ENCODE peak calls at places on chromosomes 7 and 10, in ten cellular contexts. X is memory B cell; Z is substantia nigra; G is effector CD4-positive, alpha-beta T cell; E is fibroblast of the aortic adventitia; J is heart right ventricle; N is HTR-8/SVneo; U is kidney tubule cell; W is islet precursor cell; V is IMR-90. C is an unnamed sample.

GRCh38 chr10:104325436-104326430 is 12.5 kb downstream of the ITPRIP start:
- DNase-seq in G (no peak), U (no peak), N (no peak), V (no peak), E (no peak), W (no peak), Z (peak), J (peak), X (no peak), C (no peak)

GRCh38 chr7:129502708-129503685 is 666 bp downstream of the SMKR1 start:
- DNase-seq in V (no peak), J (no peak), E (no peak), G (no peak), W (peak), U (no peak), X (peak), Z (no peak), N (no peak), C (no peak)

GRCh38 chr10:63155388-63156028 is 22.4 kb downstream of the NRBF2 start:
- DNase-seq in E (no peak), X (no peak), J (no peak), G (no peak), U (no peak), W (no peak), N (no peak), Z (no peak), V (peak), C (no peak)

GRCh38 chr7:106064329-106064728 is 47.8 kb downstream of the SYPL1 start:
- DNase-seq in Z (no peak), X (no peak), W (peak), N (no peak), V (no peak), J (no peak), E (no peak), U (no peak), G (no peak), C (no peak)

GRCh38 chr7:123494193-123494796 is 40.1 kb downstream of the IQUB start:
- DNase-seq in U (peak), V (peak), E (peak), N (peak), J (no peak), G (peak), W (no peak), Z (no peak), X (peak), C (peak)

GRCh38 chr10:4246881-4247358 is 461.9 kb upstream of the KLF6 start:
- DNase-seq in Z (no peak), N (no peak), V (peak), X (no peak), W (no peak), G (no peak), U (peak), J (no peak), E (peak), C (no peak)

GRCh38 chr7:44372560-44373417 is 47.4 kb upstream of the CAMK2B start:
- DNase-seq in Z (no peak), V (no peak), U (no peak), N (no peak), G (no peak), W (no peak), E (no peak), J (no peak), X (no peak), C (no peak)

GRCh38 chr7:107594961-107595737 is 15.1 kb downstream of the BCAP29 start:
- DNase-seq in V (peak), E (peak), N (peak), U (peak), W (peak), G (no peak), J (no peak), X (no peak), Z (no peak), C (no peak)

GRCh38 chr7:131071786-131072504 is 255.7 kb upstream of the MKLN1 start:
- DNase-seq in Z (peak), V (peak), J (no peak), W (no peak), N (no peak), X (no peak), G (no peak), U (peak), E (peak), C (peak)

GRCh38 chr7:33196194-33196593 is 66.8 kb downstream of the BBS9 start:
- DNase-seq in U (no peak), J (no peak), W (no peak), E (peak), N (no peak), V (peak), X (no peak), G (no peak), Z (no peak), C (peak)

GRCh38 chr10:110479710-110480109 is 18.0 kb upstream of the DUSP5 start:
- DNase-seq in Z (no peak), W (no peak), E (no peak), X (no peak), V (no peak), J (no peak), G (no peak), N (no peak), U (peak), C (no peak)

GRCh38 chr10:22252801-22253577 is 35.2 kb upstream of the EBLN1 start:
- DNase-seq in U (peak), E (no peak), X (peak), Z (peak), G (peak), V (no peak), W (peak), J (peak), N (no peak), C (peak)

GRCh38 chr7:4878336-4879335 is 4.9 kb downstream of the RADIL start:
- DNase-seq in N (no peak), X (no peak), G (no peak), V (no peak), U (peak), W (no peak), Z (no peak), J (no peak), E (no peak), C (no peak)

GRCh38 chr7:68892211-68892610 is 706.1 kb upstream of the AUTS2 start:
- DNase-seq in U (peak), W (peak), N (no peak), E (peak), V (no peak), Z (no peak), X (no peak), J (no peak), G (no peak), C (no peak)

GRCh38 chr10:17805921-17806577 is 3.1 kb upstream of the MRC1 start:
- DNase-seq in E (no peak), X (no peak), U (no peak), J (no peak), V (no peak), G (peak), Z (no peak), N (no peak), W (peak), C (peak)